ENCODE peak calls at places on chromosomes 6 and 20, in five cellular contexts. One of them, this sample, is unnamed.

GRCh38 chr20:18390201-18390600 is 76.6 kb downstream of the DZANK1 start:
- DNase-seq in AG04449: no peak
- DNase-seq in NCI-H1694: no peak
- DNase-seq in hypothalamus: no peak
- DNase-seq in fibroblast of lung: no peak
- DNase-seq in this sample: no peak

GRCh38 chr6:131950767-131951575 is at the start of gene CCN2:
- DNase-seq in fibroblast of lung: peak
- DNase-seq in AG04449: peak
- DNase-seq in hypothalamus: peak
- DNase-seq in NCI-H1694: no peak
- DNase-seq in this sample: peak

GRCh38 chr6:15305496-15305895 is 59.6 kb downstream of the JARID2 start:
- DNase-seq in fibroblast of lung: no peak
- DNase-seq in NCI-H1694: no peak
- DNase-seq in hypothalamus: no peak
- DNase-seq in AG04449: no peak
- DNase-seq in this sample: no peak

GRCh38 chr6:14924126-14925024 is 321.5 kb upstream of the JARID2 start:
- DNase-seq in AG04449: no peak
- DNase-seq in hypothalamus: no peak
- DNase-seq in NCI-H1694: peak
- DNase-seq in fibroblast of lung: no peak
- DNase-seq in this sample: peak

GRCh38 chr6:2396292-2396691 is 150.9 kb upstream of the GMDS start:
- DNase-seq in hypothalamus: no peak
- DNase-seq in fibroblast of lung: no peak
- DNase-seq in NCI-H1694: no peak
- DNase-seq in AG04449: no peak
- DNase-seq in this sample: no peak

GRCh38 chr6:139955366-139956155 is 581.1 kb upstream of the CITED2 start:
- DNase-seq in fibroblast of lung: no peak
- DNase-seq in NCI-H1694: no peak
- DNase-seq in hypothalamus: no peak
- DNase-seq in AG04449: no peak
- DNase-seq in this sample: no peak

GRCh38 chr6:111013144-111013905 is 31.5 kb downstream of the RPF2 start:
- DNase-seq in hypothalamus: no peak
- DNase-seq in fibroblast of lung: no peak
- DNase-seq in NCI-H1694: no peak
- DNase-seq in AG04449: no peak
- DNase-seq in this sample: no peak

GRCh38 chr20:37856932-37857660 is 45.8 kb upstream of the VSTM2L start:
- DNase-seq in NCI-H1694: no peak
- DNase-seq in hypothalamus: no peak
- DNase-seq in fibroblast of lung: peak
- DNase-seq in AG04449: peak
- DNase-seq in this sample: peak

GRCh38 chr6:13261464-13261994 is 66.8 kb downstream of the TBC1D7 start:
- DNase-seq in fibroblast of lung: no peak
- DNase-seq in hypothalamus: no peak
- DNase-seq in NCI-H1694: no peak
- DNase-seq in AG04449: no peak
- DNase-seq in this sample: no peak

GRCh38 chr6:165308926-165309731 is at the start of gene C6orf118:
- DNase-seq in fibroblast of lung: peak
- DNase-seq in AG04449: no peak
- DNase-seq in hypothalamus: no peak
- DNase-seq in NCI-H1694: no peak
- DNase-seq in this sample: no peak

GRCh38 chr20:53869466-53870258 is 200.7 kb downstream of the BCAS1 start:
- DNase-seq in fibroblast of lung: peak
- DNase-seq in hypothalamus: no peak
- DNase-seq in NCI-H1694: peak
- DNase-seq in AG04449: no peak
- DNase-seq in this sample: no peak

GRCh38 chr6:83354747-83355146 is 76.1 kb downstream of the ME1 start:
- DNase-seq in fibroblast of lung: no peak
- DNase-seq in NCI-H1694: no peak
- DNase-seq in hypothalamus: no peak
- DNase-seq in AG04449: no peak
- DNase-seq in this sample: no peak